ENCODE peak calls at places on chromosomes 5 and 9, in eight cellular contexts. One of them, this sample, is unnamed.

GRCh38 chr9:73026375-73026774 is 73.5 kb upstream of the ALDH1A1 start:
- DNase-seq in fibroblast of lung: no peak
- DNase-seq in left ventricle myocardium inferior: no peak
- DNase-seq in aorta: no peak
- DNase-seq in brain microvascular endothelial cell: no peak
- DNase-seq in mesendoderm: no peak
- DNase-seq in heart left ventricle: no peak
- DNase-seq in HepG2: no peak
- DNase-seq in this sample: no peak

GRCh38 chr5:33692983-33693382 is 198.8 kb downstream of the ADAMTS12 start:
- DNase-seq in fibroblast of lung: no peak
- DNase-seq in left ventricle myocardium inferior: no peak
- DNase-seq in aorta: no peak
- DNase-seq in brain microvascular endothelial cell: peak; percentile 27
- DNase-seq in mesendoderm: no peak
- DNase-seq in heart left ventricle: no peak
- DNase-seq in HepG2: no peak
- DNase-seq in this sample: no peak

GRCh38 chr5:32123058-32123805 is 50.9 kb downstream of the GOLPH3 start:
- DNase-seq in fibroblast of lung: no peak
- DNase-seq in left ventricle myocardium inferior: no peak
- DNase-seq in aorta: no peak
- DNase-seq in brain microvascular endothelial cell: no peak
- DNase-seq in mesendoderm: no peak
- DNase-seq in heart left ventricle: no peak
- DNase-seq in HepG2: no peak
- DNase-seq in this sample: no peak

GRCh38 chr9:125632321-125633115 is 74.5 kb downstream of the MAPKAP1 start:
- DNase-seq in fibroblast of lung: no peak
- DNase-seq in left ventricle myocardium inferior: no peak
- DNase-seq in aorta: no peak
- DNase-seq in brain microvascular endothelial cell: no peak
- DNase-seq in mesendoderm: no peak
- DNase-seq in heart left ventricle: no peak
- DNase-seq in HepG2: peak; percentile 92
- DNase-seq in this sample: no peak

GRCh38 chr5:176594554-176594953 is 15.4 kb downstream of the GPRIN1 start:
- DNase-seq in fibroblast of lung: no peak
- DNase-seq in left ventricle myocardium inferior: no peak
- DNase-seq in aorta: no peak
- DNase-seq in brain microvascular endothelial cell: no peak
- DNase-seq in mesendoderm: no peak
- DNase-seq in heart left ventricle: no peak
- DNase-seq in HepG2: no peak
- DNase-seq in this sample: no peak

GRCh38 chr5:173882632-173883031 is 5.5 kb upstream of the CPEB4 start:
- DNase-seq in fibroblast of lung: no peak
- DNase-seq in left ventricle myocardium inferior: no peak
- DNase-seq in aorta: no peak
- DNase-seq in brain microvascular endothelial cell: no peak
- DNase-seq in mesendoderm: no peak
- DNase-seq in heart left ventricle: no peak
- DNase-seq in HepG2: no peak
- DNase-seq in this sample: no peak

GRCh38 chr9:98807811-98808195 is 333 bp downstream of the GALNT12 start:
- DNase-seq in fibroblast of lung: no peak
- DNase-seq in left ventricle myocardium inferior: no peak
- DNase-seq in aorta: no peak
- DNase-seq in brain microvascular endothelial cell: no peak
- DNase-seq in mesendoderm: no peak
- DNase-seq in heart left ventricle: no peak
- DNase-seq in HepG2: no peak
- DNase-seq in this sample: no peak

GRCh38 chr9:77726289-77726688 is 78.2 kb upstream of the GNA14 start:
- DNase-seq in fibroblast of lung: no peak
- DNase-seq in left ventricle myocardium inferior: no peak
- DNase-seq in aorta: no peak
- DNase-seq in brain microvascular endothelial cell: no peak
- DNase-seq in mesendoderm: no peak
- DNase-seq in heart left ventricle: no peak
- DNase-seq in HepG2: no peak
- DNase-seq in this sample: no peak

GRCh38 chr5:52837068-52837467 is 49.4 kb downstream of the ITGA1 start:
- DNase-seq in fibroblast of lung: peak; percentile 52
- DNase-seq in left ventricle myocardium inferior: no peak
- DNase-seq in aorta: no peak
- DNase-seq in brain microvascular endothelial cell: peak; percentile 69
- DNase-seq in mesendoderm: no peak
- DNase-seq in heart left ventricle: no peak
- DNase-seq in HepG2: no peak
- DNase-seq in this sample: no peak

GRCh38 chr9:21744874-21745273 is 57.6 kb upstream of the MTAP start:
- DNase-seq in fibroblast of lung: peak; percentile 79
- DNase-seq in left ventricle myocardium inferior: no peak
- DNase-seq in aorta: no peak
- DNase-seq in brain microvascular endothelial cell: no peak
- DNase-seq in mesendoderm: no peak
- DNase-seq in heart left ventricle: no peak
- DNase-seq in HepG2: no peak
- DNase-seq in this sample: no peak

GRCh38 chr5:124649548-124650501 is 96.6 kb downstream of the ZNF608 start:
- DNase-seq in fibroblast of lung: peak; percentile 89
- DNase-seq in left ventricle myocardium inferior: peak; percentile 73
- DNase-seq in aorta: peak; percentile 91
- DNase-seq in brain microvascular endothelial cell: peak; percentile 95
- DNase-seq in mesendoderm: no peak
- DNase-seq in heart left ventricle: peak; percentile 86
- DNase-seq in HepG2: no peak
- DNase-seq in this sample: peak; percentile 71

GRCh38 chr5:124651663-124652513 is 94.6 kb downstream of the ZNF608 start:
- DNase-seq in fibroblast of lung: peak; percentile 52
- DNase-seq in left ventricle myocardium inferior: peak; percentile 86
- DNase-seq in aorta: peak; percentile 83
- DNase-seq in brain microvascular endothelial cell: peak; percentile 77
- DNase-seq in mesendoderm: peak; percentile 84
- DNase-seq in heart left ventricle: peak; percentile 92
- DNase-seq in HepG2: peak; percentile 52
- DNase-seq in this sample: peak; percentile 83

GRCh38 chr5:124647393-124647792 is 99.0 kb downstream of the ZNF608 start:
- DNase-seq in fibroblast of lung: no peak
- DNase-seq in left ventricle myocardium inferior: no peak
- DNase-seq in aorta: no peak
- DNase-seq in brain microvascular endothelial cell: no peak
- DNase-seq in mesendoderm: no peak
- DNase-seq in heart left ventricle: no peak
- DNase-seq in HepG2: no peak
- DNase-seq in this sample: no peak

GRCh38 chr5:124650960-124651662 is 95.3 kb downstream of the ZNF608 start:
- DNase-seq in fibroblast of lung: peak; percentile 83
- DNase-seq in left ventricle myocardium inferior: no peak
- DNase-seq in aorta: no peak
- DNase-seq in brain microvascular endothelial cell: peak; percentile 53
- DNase-seq in mesendoderm: no peak
- DNase-seq in heart left ventricle: no peak
- DNase-seq in HepG2: no peak
- DNase-seq in this sample: no peak

DNA sequence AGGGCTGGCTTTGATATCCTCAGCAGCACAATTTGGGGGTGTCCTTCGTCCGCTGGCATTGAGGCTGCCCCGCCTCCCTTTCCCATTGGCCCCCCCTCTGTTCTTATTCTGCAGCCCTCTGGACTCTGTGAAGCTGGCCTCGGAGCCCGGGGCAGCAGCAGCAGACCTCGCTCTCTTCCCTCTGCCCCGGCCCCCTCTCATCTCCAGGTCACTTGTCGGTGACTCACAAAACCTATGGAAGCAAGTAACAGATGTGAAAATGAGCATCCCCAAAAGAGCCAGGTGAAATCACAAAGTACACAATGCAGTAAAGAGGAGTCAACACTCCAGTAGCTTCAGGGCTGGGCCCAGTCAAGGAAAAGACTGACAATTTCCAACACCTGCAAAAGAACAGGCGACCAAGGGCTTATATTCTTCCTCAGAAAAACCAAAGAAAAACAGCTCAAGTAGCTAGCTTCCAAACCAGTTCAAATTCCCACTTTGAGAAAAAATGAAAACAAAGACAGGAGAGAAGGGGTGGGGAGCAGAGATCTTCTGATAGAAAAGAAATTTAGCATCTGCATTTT is 97.5 kb downstream of the ZNF608 start:
- DNase-seq in fibroblast of lung: no peak
- DNase-seq in left ventricle myocardium inferior: no peak
- DNase-seq in aorta: no peak
- DNase-seq in brain microvascular endothelial cell: no peak
- DNase-seq in mesendoderm: no peak
- DNase-seq in heart left ventricle: no peak
- DNase-seq in HepG2: peak; percentile 62
- DNase-seq in this sample: no peak
- H3K27ac ChIP-seq in fibroblast of lung: peak overlapping the region; percentile 36
- H3K27ac ChIP-seq in left ventricle myocardium inferior: peak overlapping the region; percentile 90
- H3K27ac ChIP-seq in aorta: no peak overlapping the region
- H3K27ac ChIP-seq in brain microvascular endothelial cell: peak overlapping the region; percentile 32
- H3K27ac ChIP-seq in mesendoderm: no peak overlapping the region
- H3K27ac ChIP-seq in heart left ventricle: no peak overlapping the region
- H3K27ac ChIP-seq in HepG2: no peak overlapping the region
- H3K27ac ChIP-seq in this sample: peak overlapping the region; percentile 33

GRCh38 chr5:87399720-87400119 is 13.0 kb downstream of the CCNH start:
- DNase-seq in fibroblast of lung: no peak
- DNase-seq in left ventricle myocardium inferior: no peak
- DNase-seq in aorta: no peak
- DNase-seq in brain microvascular endothelial cell: no peak
- DNase-seq in mesendoderm: no peak
- DNase-seq in heart left ventricle: no peak
- DNase-seq in HepG2: no peak
- DNase-seq in this sample: no peak

GRCh38 chr5:87403409-87403808 is 9.3 kb downstream of the CCNH start:
- DNase-seq in fibroblast of lung: no peak
- DNase-seq in left ventricle myocardium inferior: no peak
- DNase-seq in aorta: no peak
- DNase-seq in brain microvascular endothelial cell: no peak
- DNase-seq in mesendoderm: no peak
- DNase-seq in heart left ventricle: no peak
- DNase-seq in HepG2: no peak
- DNase-seq in this sample: no peak

GRCh38 chr5:87400305-87400899 is 12.3 kb downstream of the CCNH start:
- DNase-seq in fibroblast of lung: peak; percentile 68
- DNase-seq in left ventricle myocardium inferior: no peak
- DNase-seq in aorta: no peak
- DNase-seq in brain microvascular endothelial cell: no peak
- DNase-seq in mesendoderm: no peak
- DNase-seq in heart left ventricle: no peak
- DNase-seq in HepG2: peak; percentile 13
- DNase-seq in this sample: no peak

GRCh38 chr5:87401626-87402025 is 11.1 kb downstream of the CCNH start:
- DNase-seq in fibroblast of lung: no peak
- DNase-seq in left ventricle myocardium inferior: no peak
- DNase-seq in aorta: no peak
- DNase-seq in brain microvascular endothelial cell: no peak
- DNase-seq in mesendoderm: no peak
- DNase-seq in heart left ventricle: no peak
- DNase-seq in HepG2: no peak
- DNase-seq in this sample: no peak

DNA sequence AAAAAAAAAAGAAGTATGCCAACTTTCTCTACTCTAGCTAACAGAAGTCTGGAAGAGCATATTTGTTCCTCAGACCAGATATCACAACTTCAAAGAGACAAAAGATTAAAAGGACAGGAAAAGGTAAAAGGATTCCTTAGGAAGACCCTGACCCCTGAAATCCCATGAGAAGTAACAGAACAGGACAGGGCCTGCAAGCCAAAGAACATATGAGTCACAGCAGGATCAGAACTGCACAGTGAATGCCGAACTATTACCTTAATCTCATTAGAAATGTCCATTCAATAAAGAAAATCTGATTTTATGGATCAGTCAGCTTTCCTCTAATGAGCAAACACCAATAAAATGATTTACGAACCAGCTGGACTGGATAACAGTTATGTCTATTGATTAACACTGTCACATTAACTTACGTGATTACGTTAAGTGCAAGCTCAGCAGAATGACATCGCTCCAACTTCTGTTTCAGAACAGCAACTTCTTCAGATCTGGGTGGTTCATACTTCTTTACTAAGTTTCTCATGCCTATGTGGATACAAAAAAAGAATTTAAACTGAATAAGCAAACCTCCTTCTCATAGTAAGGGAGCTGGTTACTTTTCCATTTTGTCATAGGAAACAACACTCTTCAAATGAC is 13.6 kb downstream of the CCNH start:
- DNase-seq in fibroblast of lung: peak; percentile 23
- DNase-seq in left ventricle myocardium inferior: no peak
- DNase-seq in aorta: no peak
- DNase-seq in brain microvascular endothelial cell: no peak
- DNase-seq in mesendoderm: no peak
- DNase-seq in heart left ventricle: no peak
- DNase-seq in HepG2: no peak
- DNase-seq in this sample: no peak
- H3K27ac ChIP-seq in fibroblast of lung: no peak overlapping the region
- H3K27ac ChIP-seq in left ventricle myocardium inferior: no peak overlapping the region
- H3K27ac ChIP-seq in aorta: no peak overlapping the region
- H3K27ac ChIP-seq in brain microvascular endothelial cell: no peak overlapping the region
- H3K27ac ChIP-seq in mesendoderm: no peak overlapping the region
- H3K27ac ChIP-seq in heart left ventricle: no peak overlapping the region
- H3K27ac ChIP-seq in HepG2: no peak overlapping the region
- H3K27ac ChIP-seq in this sample: no peak overlapping the region

GRCh38 chr5:55625913-55626312 is 86.2 kb downstream of the SLC38A9 start:
- DNase-seq in fibroblast of lung: no peak
- DNase-seq in left ventricle myocardium inferior: no peak
- DNase-seq in aorta: no peak
- DNase-seq in brain microvascular endothelial cell: no peak
- DNase-seq in mesendoderm: no peak
- DNase-seq in heart left ventricle: no peak
- DNase-seq in HepG2: no peak
- DNase-seq in this sample: no peak
- H3K27ac ChIP-seq in fibroblast of lung: no peak overlapping the region
- H3K27ac ChIP-seq in left ventricle myocardium inferior: peak overlapping the region; percentile 3
- H3K27ac ChIP-seq in aorta: no peak overlapping the region
- H3K27ac ChIP-seq in brain microvascular endothelial cell: no peak overlapping the region
- H3K27ac ChIP-seq in mesendoderm: no peak overlapping the region
- H3K27ac ChIP-seq in heart left ventricle: peak overlapping the region; percentile 20
- H3K27ac ChIP-seq in HepG2: no peak overlapping the region
- H3K27ac ChIP-seq in this sample: no peak overlapping the region

DNA sequence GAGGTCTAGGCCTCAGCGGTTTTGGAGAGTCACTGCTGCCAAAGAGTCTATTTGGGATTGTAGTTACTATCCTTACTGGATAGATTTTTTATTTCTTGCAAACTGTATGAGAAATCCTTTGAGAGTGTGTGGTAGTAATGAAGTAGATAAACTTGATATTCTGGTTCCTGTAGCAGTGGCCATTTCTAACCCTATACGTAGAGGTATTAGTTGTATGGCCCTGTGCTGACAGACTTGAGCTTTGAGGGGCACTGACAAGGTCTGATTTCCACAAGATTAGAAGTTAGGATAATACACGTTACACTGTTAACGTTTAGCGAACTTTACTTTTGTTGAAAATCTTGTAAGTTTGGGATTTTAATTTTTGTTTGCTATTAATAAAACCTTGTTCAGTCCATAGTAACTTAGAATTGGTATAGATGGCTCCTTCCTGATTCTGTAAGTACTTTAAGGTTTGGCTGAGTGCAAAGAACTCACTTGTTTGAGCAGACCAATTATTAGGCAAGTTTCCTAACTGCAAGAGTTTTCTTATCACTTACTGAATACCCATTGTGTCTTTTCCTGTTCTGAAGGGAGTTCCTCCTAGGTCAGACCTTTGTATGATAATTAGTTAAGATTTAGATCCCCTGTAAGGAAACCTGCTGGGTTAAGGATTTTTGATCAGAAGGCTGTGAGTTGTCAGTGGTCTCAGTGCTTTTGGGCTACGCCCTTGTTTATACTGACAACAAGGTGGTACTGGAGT is 31.4 kb downstream of the GCNT1 start:
- DNase-seq in fibroblast of lung: no peak
- DNase-seq in left ventricle myocardium inferior: no peak
- DNase-seq in aorta: no peak
- DNase-seq in brain microvascular endothelial cell: no peak
- DNase-seq in mesendoderm: peak; percentile 92
- DNase-seq in heart left ventricle: no peak
- DNase-seq in HepG2: no peak
- DNase-seq in this sample: no peak
- H3K27ac ChIP-seq in fibroblast of lung: no peak overlapping the region
- H3K27ac ChIP-seq in left ventricle myocardium inferior: peak overlapping the region; percentile 73
- H3K27ac ChIP-seq in aorta: no peak overlapping the region
- H3K27ac ChIP-seq in brain microvascular endothelial cell: no peak overlapping the region
- H3K27ac ChIP-seq in mesendoderm: peak overlapping the region; percentile 56
- H3K27ac ChIP-seq in heart left ventricle: peak overlapping the region; percentile 34
- H3K27ac ChIP-seq in HepG2: no peak overlapping the region
- H3K27ac ChIP-seq in this sample: no peak overlapping the region